ENCODE peak calls at places on chromosomes 1 and 21, in four cellular contexts. Q is breast epithelium, H is astrocyte of the spinal cord, N is HCT116. S is an unnamed sample.

GRCh38 chr1:70041317-70042045 is 163.9 kb downstream of the LRRC40 start:
- DNase-seq in Q (no peak), H (no peak), N (no peak), S (no peak)

GRCh38 chr1:18927654-18928272 is 25.4 kb upstream of the ALDH4A1 start:
- DNase-seq in N (no peak), Q (no peak), H (peak), S (no peak)

GRCh38 chr1:169764919-169765318 is 29.8 kb downstream of the METTL18 start:
- DNase-seq in N (no peak), H (no peak), Q (no peak), S (no peak)

GRCh38 chr21:44902268-44903053 is 18.2 kb downstream of the ITGB2 start:
- DNase-seq in Q (no peak), N (no peak), H (no peak), S (no peak)

GRCh38 chr1:110212165-110213142 is 2.3 kb downstream of the KCNC4 start:
- DNase-seq in H (no peak), Q (no peak), N (no peak), S (no peak)

GRCh38 chr1:44327679-44328491 is 27.2 kb downstream of the ERI3 start:
- DNase-seq in Q (peak), N (peak), H (peak), S (peak)

GRCh38 chr1:17768651-17769241 is 13.6 kb downstream of the ACTL8 start:
- DNase-seq in Q (no peak), N (no peak), H (peak), S (no peak)

GRCh38 chr1:98210064-98210463 is 289.2 kb upstream of the DPYD start:
- DNase-seq in N (no peak), H (peak), Q (no peak), S (no peak)

GRCh38 chr21:15659768-15660423 is 69.9 kb upstream of the USP25 start:
- DNase-seq in N (no peak), Q (no peak), H (no peak), S (peak)

GRCh38 chr1:109322974-109323373 is 16.2 kb upstream of the MYBPHL start:
- DNase-seq in H (no peak), Q (no peak), N (no peak), S (no peak)

GRCh38 chr1:197903196-197903514 is 725 bp downstream of the C1orf53 start:
- DNase-seq in N (no peak), Q (no peak), H (no peak), S (no peak)

GRCh38 chr1:85279463-85280080 is 3.1 kb upstream of the BCL10 start:
- DNase-seq in N (no peak), Q (no peak), H (no peak), S (no peak)

GRCh38 chr1:38083541-38083940 is 36.9 kb upstream of the POU3F1 start:
- DNase-seq in Q (no peak), N (no peak), H (no peak), S (no peak)

GRCh38 chr1:215059947-215060346 is 22.6 kb upstream of the KCNK2 start:
- DNase-seq in H (no peak), Q (peak), N (no peak), S (no peak)

GRCh38 chr1:20474333-20474975 is 11.6 kb downstream of the CAMK2N1 start:
- DNase-seq in Q (no peak), N (no peak), H (no peak), S (no peak)

GRCh38 chr1:200670215-200671118 is 760 bp upstream of the DDX59 start:
- DNase-seq in H (peak), N (peak), Q (no peak), S (peak)

GRCh38 chr1:43419627-43420425 is 30.1 kb downstream of the SZT2 start:
- DNase-seq in H (no peak), N (no peak), Q (no peak), S (no peak)

GRCh38 chr1:207495816-207496792 is at the start of gene CR1:
- DNase-seq in N (no peak), H (no peak), Q (no peak), S (no peak)

GRCh38 chr1:21022279-21023040 is 154.2 kb downstream of the EIF4G3 start:
- DNase-seq in N (peak), H (peak), Q (peak), S (peak)

GRCh38 chr1:84853743-84854721 is 39.0 kb downstream of the LPAR3 start:
- DNase-seq in Q (no peak), H (peak), N (peak), S (no peak)

GRCh38 chr1:77347646-77348045 is 65.8 kb downstream of the AK5 start:
- DNase-seq in Q (no peak), H (peak), N (peak), S (no peak)

GRCh38 chr1:44447051-44447806 is 42.2 kb downstream of the RNF220 start:
- DNase-seq in N (no peak), H (no peak), Q (no peak), S (no peak)

GRCh38 chr1:38063616-38064015 is 17.0 kb upstream of the POU3F1 start:
- DNase-seq in Q (no peak), N (no peak), H (no peak), S (no peak)

GRCh38 chr1:186620526-186620925 is 59.7 kb downstream of the PTGS2 start:
- DNase-seq in H (no peak), Q (no peak), N (no peak), S (no peak)

GRCh38 chr1:191590578-191590977 is 567.7 kb upstream of the RGS18 start:
- DNase-seq in Q (no peak), H (no peak), N (no peak), S (no peak)

GRCh38 chr1:214494706-214495105 is 56.7 kb downstream of the PTPN14 start:
- DNase-seq in N (peak), Q (no peak), H (peak), S (no peak)

GRCh38 chr1:3899776-3900149 is 309 bp downstream of the C1orf174 start:
- DNase-seq in N (no peak), H (no peak), Q (no peak), S (no peak)

GRCh38 chr1:114702699-114703098 is 7.4 kb upstream of the AMPD1 start:
- DNase-seq in H (no peak), N (no peak), Q (no peak), S (no peak)
- H3K4me3 ChIP-seq in H (no peak), N (no peak), Q (no peak), S (no peak)

GRCh38 chr1:30984167-30984870 is 75.8 kb upstream of the SDC3 start:
- DNase-seq in Q (no peak), H (no peak), N (no peak), S (peak)
- TF ChIP-seq CTCF in Q (no peak), H (no peak), N (no peak), S (peak)

GRCh38 chr1:228497817-228498216 is 10.6 kb downstream of the RNF187 start:
- DNase-seq in Q (no peak), H (no peak), N (no peak), S (no peak)

GRCh38 chr1:228497206-228497605 is 10.0 kb downstream of the RNF187 start:
- DNase-seq in N (no peak), H (no peak), Q (no peak), S (no peak)

GRCh38 chr1:228500901-228501871 is 14.0 kb downstream of the RNF187 start:
- DNase-seq in Q (peak), H (peak), N (peak), S (peak)

GRCh38 chr1:228502522-228502921 is 15.3 kb downstream of the RNF187 start:
- DNase-seq in N (no peak), Q (no peak), H (no peak), S (no peak)

DNA sequence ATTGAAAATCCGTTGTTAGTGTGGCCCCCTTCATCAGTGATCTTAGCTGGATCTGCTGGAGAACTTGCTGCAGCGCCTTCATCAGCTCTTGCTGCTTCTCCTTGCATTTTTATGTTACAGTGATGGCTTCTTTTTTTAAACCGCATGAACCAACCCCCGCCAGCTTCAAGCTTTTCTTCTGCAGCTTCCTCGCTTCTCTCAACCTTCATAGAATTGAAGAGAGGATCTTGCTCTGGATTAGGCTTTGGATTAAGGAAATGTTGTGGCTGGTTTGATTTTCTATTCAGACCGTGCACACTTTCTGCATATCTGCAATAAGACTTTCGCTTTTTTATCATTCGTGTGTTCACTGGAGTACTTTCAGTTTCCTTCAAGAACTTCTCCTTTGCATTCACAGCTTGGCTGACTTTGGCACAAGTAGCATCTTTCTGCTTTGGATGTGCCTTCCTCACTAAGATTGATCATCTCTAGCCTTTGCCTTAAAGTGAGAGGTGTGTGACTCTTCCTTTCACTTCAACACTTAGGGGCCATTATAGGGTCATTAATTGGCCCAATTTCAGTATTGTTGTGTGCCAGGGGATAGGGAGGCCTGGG is 13.1 kb downstream of the RNF187 start:
- DNase-seq in N (no peak), H (no peak), Q (no peak), S (no peak)
- H3K4me3 ChIP-seq in N (no peak), H (no peak), Q (no peak), S (no peak)

GRCh38 chr1:157748262-157748817 is 28.6 kb downstream of the FCRL2 start:
- DNase-seq in H (no peak), Q (no peak), N (no peak), S (no peak)

GRCh38 chr1:157753611-157754010 is 23.3 kb downstream of the FCRL2 start:
- DNase-seq in H (no peak), Q (no peak), N (no peak), S (no peak)

GRCh38 chr1:157751283-157751682 is 25.6 kb downstream of the FCRL2 start:
- DNase-seq in N (no peak), Q (no peak), H (no peak), S (no peak)
- TF ChIP-seq CTCF in N (peak), Q (no peak), H (no peak), S (peak)